ENCODE peak calls at places on chromosome 1, in seven cellular contexts. N is lung, E is heart right ventricle, H is neuronal stem cell, Q is breast epithelium, R is DND-41, F is suprapubic skin. W is an unnamed sample.

GRCh38 chr1:244353572-244354091 is 98.1 kb downstream of the ADSS2 start:
- DNase-seq in N (peak), E (peak), H (no peak), Q (peak), R (no peak), F (peak), W (peak)

GRCh38 chr1:176379626-176380339 is 83.2 kb upstream of the PAPPA2 start:
- DNase-seq in N (no peak), E (no peak), H (no peak), Q (no peak), R (no peak), F (no peak), W (no peak)

GRCh38 chr1:205989786-205990185 is 13.4 kb downstream of the RAB7B start:
- DNase-seq in N (no peak), E (no peak), H (no peak), Q (no peak), R (no peak), F (no peak), W (no peak)

GRCh38 chr1:25996966-25997758 is 701 bp downstream of the PAFAH2 start:
- DNase-seq in N (peak), E (no peak), H (no peak), Q (no peak), R (peak), F (no peak), W (peak)

GRCh38 chr1:54360165-54361005 is 45.8 kb downstream of the SSBP3 start:
- DNase-seq in N (no peak), E (no peak), H (no peak), Q (no peak), R (no peak), F (no peak), W (no peak)

GRCh38 chr1:171919891-171920887 is 78.9 kb downstream of the DNM3 start:
- DNase-seq in N (no peak), E (no peak), H (no peak), Q (no peak), R (no peak), F (no peak), W (no peak)

GRCh38 chr1:225825606-225826005 is 15.7 kb downstream of the EPHX1 start:
- DNase-seq in N (no peak), E (no peak), H (no peak), Q (no peak), R (no peak), F (no peak), W (no peak)

GRCh38 chr1:85605519-85606413 is 25.2 kb downstream of the CCN1 start:
- DNase-seq in N (no peak), E (no peak), H (no peak), Q (no peak), R (no peak), F (no peak), W (no peak)

GRCh38 chr1:86197206-86197855 is 40.8 kb upstream of the COL24A1 start:
- DNase-seq in N (no peak), E (no peak), H (no peak), Q (no peak), R (no peak), F (no peak), W (no peak)

DNA sequence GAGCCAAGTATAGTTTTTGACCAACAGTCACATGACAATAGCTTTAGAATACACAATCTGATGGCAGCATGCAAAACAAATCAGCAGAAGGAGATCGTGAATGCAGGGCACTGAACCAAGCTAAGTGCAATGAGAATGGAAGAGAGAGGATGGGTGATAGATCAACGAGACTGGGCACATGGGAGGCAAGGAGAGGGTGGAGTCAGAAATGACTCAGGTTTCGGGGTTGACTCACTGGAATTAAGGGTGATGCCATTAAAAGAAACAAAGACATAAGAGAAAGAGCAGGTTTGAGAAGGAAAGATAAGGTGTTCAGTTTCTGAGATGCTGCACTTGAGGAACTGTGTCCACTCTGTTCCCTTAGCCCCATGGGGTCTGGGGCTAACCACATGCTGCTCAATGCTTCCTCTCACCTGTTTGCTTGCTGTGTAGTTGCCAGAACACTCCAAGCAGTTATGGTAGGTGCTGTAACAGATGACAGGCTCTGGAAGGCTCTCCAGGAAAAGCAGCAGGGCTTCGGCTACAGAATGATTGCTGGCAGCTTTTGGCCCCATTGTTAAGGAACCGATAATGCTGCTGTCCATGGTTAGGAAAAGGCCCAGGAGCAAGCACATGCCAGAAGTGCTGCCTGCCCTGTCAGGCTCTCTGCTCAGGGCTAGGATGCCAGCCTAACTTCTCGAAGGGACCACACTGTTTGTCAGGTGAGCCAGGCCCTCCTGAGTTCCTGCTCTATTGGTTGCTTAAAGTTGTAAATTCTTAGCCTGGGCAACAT is 6.1 kb upstream of the MTF1 start:
- DNase-seq in N (no peak), E (no peak), H (no peak), Q (no peak), R (no peak), F (no peak), W (no peak)
- H3K27ac ChIP-seq in N (no peak), E (no peak), H (no peak), Q (no peak), R (no peak), F (peak), W (no peak)

DNA sequence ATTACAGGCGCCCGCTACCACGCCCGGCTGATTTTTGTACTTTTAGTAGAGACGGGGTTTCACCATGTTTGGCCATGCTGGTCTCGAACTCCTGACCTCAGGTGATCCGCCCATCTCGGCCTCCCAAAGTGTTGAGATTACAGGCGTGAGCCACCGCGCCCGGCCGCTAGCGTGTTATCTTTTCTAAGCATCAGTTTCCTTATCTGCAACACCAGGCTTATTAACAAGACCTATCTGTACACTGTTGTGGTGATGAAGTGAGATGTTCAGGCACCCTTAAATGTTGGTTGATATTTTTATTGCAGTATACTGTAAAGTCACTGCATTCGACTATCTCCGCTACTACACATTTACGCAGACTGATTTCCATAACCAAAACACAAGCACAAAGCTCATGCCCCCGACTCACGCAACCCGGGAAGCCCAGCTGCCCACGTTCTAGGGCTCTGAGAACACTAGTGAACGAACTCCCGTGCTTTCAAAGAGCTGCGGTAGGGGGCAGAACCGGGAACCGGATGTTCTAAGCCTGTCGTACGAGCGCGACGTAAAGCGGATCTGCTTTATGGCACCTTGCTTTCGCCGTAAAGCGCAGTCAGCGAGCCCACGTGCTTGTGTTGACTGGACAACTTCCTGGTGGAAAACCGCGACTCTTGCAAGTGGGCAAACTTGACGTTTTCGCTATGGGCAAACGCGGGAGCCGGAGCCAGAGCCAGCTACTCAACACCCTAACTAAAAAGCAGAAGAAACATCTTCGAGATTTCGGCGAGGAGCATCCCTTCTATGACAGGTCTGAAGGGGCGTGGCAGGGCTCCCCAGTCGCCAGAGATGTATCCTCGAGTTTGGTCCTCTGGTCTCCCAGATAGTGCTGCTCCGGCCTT is at the start of gene UTP25:
- DNase-seq in N (peak), E (peak), H (peak), Q (peak), R (peak), F (peak), W (peak)
- H3K27ac ChIP-seq in N (peak), E (peak), H (no peak), Q (peak), R (peak), F (peak), W (peak)

GRCh38 chr1:45622891-45623394 is 911 bp downstream of the CCDC17 start:
- DNase-seq in N (no peak), E (no peak), H (no peak), Q (no peak), R (no peak), F (peak), W (no peak)
- H3K27ac ChIP-seq in N (no peak), E (peak), H (no peak), Q (peak), R (no peak), F (peak), W (peak)

DNA sequence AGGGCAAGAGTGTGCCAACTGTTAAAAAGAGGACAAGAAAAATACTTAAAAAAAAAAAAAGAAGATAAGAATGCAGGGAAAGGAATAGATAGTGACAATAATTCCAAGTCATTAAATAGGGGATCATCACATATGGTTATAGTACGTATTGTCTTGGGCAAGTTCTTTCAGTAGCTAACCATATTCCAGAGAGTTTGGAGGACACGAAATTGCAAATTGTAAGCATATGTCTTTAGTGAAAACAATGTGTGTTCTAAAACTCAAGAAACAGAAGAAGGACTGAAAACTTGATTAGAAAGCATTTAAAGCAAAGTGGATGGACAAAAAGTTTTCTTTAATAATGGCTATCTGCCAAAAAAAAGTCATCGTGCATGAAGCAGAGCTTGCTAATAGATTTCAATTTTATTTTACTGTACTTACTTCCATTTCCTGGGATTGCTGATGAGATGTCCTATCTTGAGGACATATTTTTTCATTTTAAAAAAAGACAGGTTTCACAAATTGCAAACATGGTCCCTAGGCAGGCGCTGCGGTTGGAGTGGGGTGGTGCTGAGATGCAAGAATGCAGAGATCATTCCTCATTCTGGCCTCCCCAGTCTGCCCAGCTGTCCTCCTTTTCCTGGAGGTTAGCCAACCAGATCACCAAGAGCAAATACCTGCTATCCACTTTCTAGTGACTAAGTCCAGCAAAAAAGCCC is 11.9 kb downstream of the TSPAN2 start:
- DNase-seq in N (no peak), E (no peak), H (no peak), Q (no peak), R (no peak), F (no peak), W (no peak)
- H3K27ac ChIP-seq in N (no peak), E (no peak), H (no peak), Q (no peak), R (no peak), F (no peak), W (no peak)

DNA sequence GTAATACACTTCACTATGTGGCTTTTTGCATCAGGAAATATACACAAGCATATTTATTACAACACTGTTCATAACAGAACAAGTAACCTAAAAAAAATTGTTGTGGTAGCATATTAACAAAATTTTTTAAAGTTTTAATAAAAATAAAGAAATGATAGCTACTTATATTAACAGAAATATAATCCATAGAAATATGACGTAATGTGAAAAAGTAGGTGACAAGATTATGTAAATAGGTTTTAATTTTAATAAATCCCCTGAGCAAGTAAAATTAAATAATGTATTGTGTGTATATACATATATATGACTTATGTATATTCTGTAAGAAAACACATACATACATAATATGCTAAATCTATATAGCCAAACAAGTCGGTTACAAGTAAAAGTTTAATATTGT is 359.9 kb downstream of the SEC16B start:
- DNase-seq in N (no peak), E (no peak), H (no peak), Q (no peak), R (no peak), F (no peak), W (no peak)
- H3K27ac ChIP-seq in N (no peak), E (no peak), H (no peak), Q (no peak), R (no peak), F (no peak), W (no peak)

DNA sequence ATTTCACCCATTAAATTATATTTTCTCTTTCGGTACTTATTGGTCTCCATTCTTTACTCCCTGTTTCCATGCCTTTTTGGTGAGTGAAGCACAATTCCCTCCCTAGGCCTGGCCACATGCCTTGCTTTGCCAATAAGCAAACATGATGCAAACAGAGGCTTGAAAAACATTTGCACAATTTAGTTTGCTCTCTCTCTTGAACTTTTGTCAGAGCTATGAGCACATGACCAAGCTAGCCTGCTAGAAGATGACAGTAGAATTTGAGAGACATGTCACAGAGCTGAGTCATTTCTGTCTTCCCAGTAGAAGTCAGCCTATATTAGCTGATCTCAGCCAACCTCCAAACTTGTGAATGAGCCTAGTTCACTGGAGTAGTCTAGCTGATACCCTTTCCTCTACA is 24.6 kb downstream of the ANGPTL3 start:
- DNase-seq in N (peak), E (no peak), H (no peak), Q (no peak), R (no peak), F (peak), W (no peak)
- H3K27ac ChIP-seq in N (no peak), E (no peak), H (no peak), Q (peak), R (no peak), F (no peak), W (no peak)